ENCODE peak calls at places on chromosomes 13 and 19, in ten cellular contexts. I is HCT116, D is K562, C is PC-3, O is GM23338, X is GM23248, A is HepG2, P is H1, Z is fibroblast of lung, T is neural progenitor cell. Y is an unnamed sample.

GRCh38 chr13:97258801-97259200 is 36.7 kb downstream of the MBNL2 start:
- DNase-seq in I (no peak), D (no peak), C (no peak), O (no peak), X (peak; percentile 75), A (no peak), P (peak; percentile 23), Z (peak; percentile 78), T (no peak), Y (no peak)

GRCh38 chr19:52048604-52049493 is at the start of gene ZNF432:
- DNase-seq in I (peak; percentile 16), D (peak; percentile 87), C (peak; percentile 94), O (peak; percentile 100), X (peak; percentile 98), A (peak; percentile 79), P (peak; percentile 94), Z (peak; percentile 94), T (peak; percentile 99), Y (peak; percentile 95)

GRCh38 chr13:61728468-61728867 is 312.8 kb upstream of the PCDH20 start:
- DNase-seq in I (no peak), D (no peak), C (no peak), O (no peak), X (no peak), A (no peak), P (no peak), Z (peak; percentile 48), T (no peak), Y (peak; percentile 89)

GRCh38 chr19:56162258-56162657 is 13.6 kb upstream of the GALP start:
- DNase-seq in I (no peak), D (peak; percentile 67), C (peak; percentile 15), O (no peak), X (no peak), A (no peak), P (no peak), Z (peak; percentile 26), T (no peak), Y (no peak)

GRCh38 chr13:73857106-73857505 is 277.1 kb downstream of the KLF12 start:
- DNase-seq in I (no peak), D (no peak), C (no peak), O (no peak), X (no peak), A (no peak), P (no peak), Z (no peak), T (no peak), Y (no peak)

GRCh38 chr13:71867101-71867814 is at the start of gene DACH1:
- DNase-seq in I (no peak), D (no peak), C (peak; percentile 24), O (peak; percentile 68), X (peak; percentile 35), A (peak; percentile 7), P (peak; percentile 59), Z (peak; percentile 76), T (peak; percentile 86), Y (peak; percentile 75)

GRCh38 chr13:46721054-46721453 is 75.9 kb downstream of the ESD start:
- DNase-seq in I (peak; percentile 15), D (peak; percentile 13), C (peak; percentile 41), O (peak; percentile 73), X (peak; percentile 76), A (peak; percentile 33), P (no peak), Z (peak; percentile 29), T (peak; percentile 62), Y (peak; percentile 71)

GRCh38 chr13:98254541-98254940 is 77.5 kb upstream of the RNF113B start:
- DNase-seq in I (no peak), D (no peak), C (no peak), O (no peak), X (peak; percentile 85), A (no peak), P (no peak), Z (peak; percentile 68), T (no peak), Y (peak; percentile 64)

GRCh38 chr19:7265963-7266362 is 28.3 kb downstream of the INSR start:
- DNase-seq in I (no peak), D (no peak), C (no peak), O (no peak), X (no peak), A (no peak), P (no peak), Z (no peak), T (no peak), Y (no peak)

GRCh38 chr13:111572956-111573355 is 252.5 kb downstream of the TEX29 start:
- DNase-seq in I (no peak), D (no peak), C (no peak), O (no peak), X (no peak), A (no peak), P (no peak), Z (no peak), T (no peak), Y (no peak)

GRCh38 chr19:4053423-4054324 is 13.0 kb downstream of the ZBTB7A start:
- DNase-seq in I (no peak), D (no peak), C (no peak), O (no peak), X (peak; percentile 2), A (no peak), P (no peak), Z (peak; percentile 13), T (no peak), Y (no peak)

GRCh38 chr13:111573801-111574200 is 253.4 kb downstream of the TEX29 start:
- DNase-seq in I (no peak), D (no peak), C (no peak), O (no peak), X (no peak), A (no peak), P (no peak), Z (no peak), T (no peak), Y (no peak)

GRCh38 chr19:36973021-36973843 is 57.1 kb downstream of the ZNF568 start:
- DNase-seq in I (no peak), D (peak; percentile 25), C (no peak), O (peak; percentile 95), X (peak; percentile 91), A (no peak), P (no peak), Z (peak; percentile 82), T (no peak), Y (peak; percentile 43)

GRCh38 chr13:52848455-52849190 is at the start of gene PCDH8:
- DNase-seq in I (no peak), D (no peak), C (no peak), O (peak; percentile 96), X (peak; percentile 6), A (no peak), P (peak; percentile 94), Z (no peak), T (peak; percentile 96), Y (peak; percentile 90)

GRCh38 chr19:32812571-32812970 is 57.0 kb downstream of the SLC7A9 start:
- DNase-seq in I (no peak), D (no peak), C (no peak), O (no peak), X (no peak), A (no peak), P (no peak), Z (no peak), T (no peak), Y (no peak)

GRCh38 chr13:105147481-105147880 is 1388.0 kb downstream of the EFNB2 start:
- DNase-seq in I (no peak), D (no peak), C (no peak), O (no peak), X (no peak), A (no peak), P (no peak), Z (peak; percentile 11), T (no peak), Y (no peak)

GRCh38 chr19:6340493-6341201 is 7.2 kb upstream of the ACER1 start:
- DNase-seq in I (no peak), D (peak; percentile 40), C (no peak), O (peak; percentile 42), X (no peak), A (no peak), P (no peak), Z (no peak), T (peak; percentile 30), Y (peak; percentile 61)

GRCh38 chr13:52969373-52969772 is 59.2 kb upstream of the OLFM4 start:
- DNase-seq in I (no peak), D (no peak), C (no peak), O (no peak), X (no peak), A (no peak), P (no peak), Z (no peak), T (no peak), Y (peak; percentile 4)

GRCh38 chr13:71610876-71611275 is 256.1 kb downstream of the DACH1 start:
- DNase-seq in I (no peak), D (no peak), C (no peak), O (no peak), X (no peak), A (no peak), P (no peak), Z (no peak), T (no peak), Y (peak; percentile 56)

DNA sequence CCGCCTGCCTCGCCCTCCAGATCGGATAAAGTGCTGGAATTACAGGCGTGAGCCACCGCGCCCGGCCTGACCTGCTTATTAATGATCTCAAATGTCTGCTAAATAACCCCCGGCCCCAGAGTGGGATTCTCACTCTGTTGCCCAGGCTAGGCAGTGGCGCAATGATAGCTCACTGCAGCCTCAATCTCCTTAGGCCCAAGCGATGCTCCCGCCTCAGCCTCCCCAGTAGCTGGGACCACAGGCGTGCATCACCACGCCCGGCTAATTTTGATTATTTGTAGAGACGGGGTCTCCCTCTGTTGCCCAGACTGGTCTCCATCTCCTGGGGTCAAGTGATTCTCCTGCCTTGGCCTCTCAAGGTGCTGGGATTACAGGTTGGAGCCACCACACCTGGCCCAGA is 626 bp upstream of the ATP5F1D start:
- DNase-seq in I (no peak), D (no peak), C (no peak), O (no peak), X (no peak), A (no peak), P (peak; percentile 52), Z (no peak), T (no peak), Y (no peak)
- H3K4me1 ChIP-seq in I (peaks cover 70% of the 10 kb centered on the region), D (peaks cover 98% of the 10 kb centered on the region), C (peaks cover 28% of the 10 kb centered on the region), O (peaks cover 15% of the 10 kb centered on the region), X (peaks cover 37% of the 10 kb centered on the region), A (peaks cover 60% of the 10 kb centered on the region), P (peaks cover 15% of the 10 kb centered on the region), Z (peaks cover 23% of the 10 kb centered on the region), T (peaks cover 17% of the 10 kb centered on the region), Y (peaks cover 55% of the 10 kb centered on the region)

GRCh38 chr13:109497917-109498316 is 288.5 kb downstream of the IRS2 start:
- DNase-seq in I (no peak), D (no peak), C (no peak), O (no peak), X (no peak), A (no peak), P (no peak), Z (no peak), T (no peak), Y (no peak)
- H3K27me3 ChIP-seq in I (no peaks in the 10 kb centered on the region), D (no peaks in the 10 kb centered on the region), C (no peaks in the 10 kb centered on the region), O (no peaks in the 10 kb centered on the region), X (peaks cover 9% of the 10 kb centered on the region), A (no peaks in the 10 kb centered on the region), P (no peaks in the 10 kb centered on the region), Z (no peaks in the 10 kb centered on the region), T (no peaks in the 10 kb centered on the region), Y (no peaks in the 10 kb centered on the region)

GRCh38 chr13:109165417-109165904 is 536.0 kb downstream of the MYO16 start:
- DNase-seq in I (no peak), D (no peak), C (no peak), O (peak; percentile 46), X (no peak), A (no peak), P (no peak), Z (no peak), T (no peak), Y (no peak)
- TF ChIP-seq EZH2 in I (no peak), D (no peak), C (no peak), O (no peak), X (no peak), A (no peak), P (no peak), Z (no peak), T (no peak), Y (no peak)

GRCh38 chr19:15332311-15332996 is at the start of gene BRD4:
- DNase-seq in I (no peak), D (peak; percentile 92), C (peak; percentile 62), O (peak; percentile 81), X (peak; percentile 84), A (no peak), P (peak; percentile 86), Z (peak; percentile 54), T (peak; percentile 90), Y (peak; percentile 77)
- H3K4me1 ChIP-seq in I (peaks cover 7% of the 10 kb centered on the region), D (peaks cover 29% of the 10 kb centered on the region), C (peaks cover 27% of the 10 kb centered on the region), O (peaks cover 19% of the 10 kb centered on the region), X (peaks cover 28% of the 10 kb centered on the region), A (peaks cover 44% of the 10 kb centered on the region), P (no peaks in the 10 kb centered on the region), Z (peaks cover 3% of the 10 kb centered on the region), T (peaks cover 3% of the 10 kb centered on the region), Y (peaks cover 14% of the 10 kb centered on the region)